ENCODE peak calls at places on chromosomes 11 and 22, in four cellular contexts. J is A549, X is K562, N is Peyer's patch. E is an unnamed sample. For H3K4me1, the result is how much of the 10 kb centered on the place peaks cover.

GRCh38 chr11:77055056-77055680 is 11.6 kb upstream of the CAPN5 start:
- DNase-seq in J (no peak), X (no peak), N (no peak), E (no peak)

GRCh38 chr11:43427971-43428370 is 69.3 kb downstream of the TTC17 start:
- DNase-seq in J (no peak), X (no peak), N (no peak), E (no peak)

GRCh38 chr22:47115921-47116320 is 353.5 kb downstream of the TBC1D22A start:
- DNase-seq in J (no peak), X (no peak), N (no peak), E (no peak)

GRCh38 chr11:69518081-69518950 is 36.9 kb downstream of the LINC01488 start:
- DNase-seq in J (no peak), X (no peak), N (no peak), E (no peak)

GRCh38 chr22:43967069-43967468 is 11.8 kb downstream of the SAMM50 start:
- DNase-seq in J (no peak), X (no peak), N (no peak), E (no peak)

GRCh38 chr11:2577071-2578005 is 122.5 kb downstream of the KCNQ1OT1 start:
- DNase-seq in J (no peak), X (no peak), N (peak), E (peak)

GRCh38 chr11:126281666-126282175 is 1.2 kb upstream of the TIRAP start:
- DNase-seq in J (no peak), X (no peak), N (peak), E (no peak)

GRCh38 chr11:110376711-110377324 is 52.9 kb upstream of the FDX1 start:
- DNase-seq in J (peak), X (peak), N (peak), E (peak)

GRCh38 chr11:23233075-23233474 is 372.8 kb upstream of the CCDC179 start:
- DNase-seq in J (no peak), X (no peak), N (no peak), E (no peak)

GRCh38 chr11:122791411-122791810 is 46.9 kb upstream of the CRTAM start:
- DNase-seq in J (no peak), X (no peak), N (no peak), E (no peak)

GRCh38 chr11:61126266-61126665 is 24.0 kb downstream of the CD5 start:
- DNase-seq in J (no peak), X (no peak), N (no peak), E (no peak)
- H3K4me1 ChIP-seq in J (under half), X (under half), N (under half), E (under half)

GRCh38 chr11:107999759-108000455 is 8.8 kb upstream of the CUL5 start:
- DNase-seq in J (peak), X (peak), N (no peak), E (no peak)
- TF ChIP-seq CTCF in J (peak), X (peak), N (peak), E (peak)

DNA sequence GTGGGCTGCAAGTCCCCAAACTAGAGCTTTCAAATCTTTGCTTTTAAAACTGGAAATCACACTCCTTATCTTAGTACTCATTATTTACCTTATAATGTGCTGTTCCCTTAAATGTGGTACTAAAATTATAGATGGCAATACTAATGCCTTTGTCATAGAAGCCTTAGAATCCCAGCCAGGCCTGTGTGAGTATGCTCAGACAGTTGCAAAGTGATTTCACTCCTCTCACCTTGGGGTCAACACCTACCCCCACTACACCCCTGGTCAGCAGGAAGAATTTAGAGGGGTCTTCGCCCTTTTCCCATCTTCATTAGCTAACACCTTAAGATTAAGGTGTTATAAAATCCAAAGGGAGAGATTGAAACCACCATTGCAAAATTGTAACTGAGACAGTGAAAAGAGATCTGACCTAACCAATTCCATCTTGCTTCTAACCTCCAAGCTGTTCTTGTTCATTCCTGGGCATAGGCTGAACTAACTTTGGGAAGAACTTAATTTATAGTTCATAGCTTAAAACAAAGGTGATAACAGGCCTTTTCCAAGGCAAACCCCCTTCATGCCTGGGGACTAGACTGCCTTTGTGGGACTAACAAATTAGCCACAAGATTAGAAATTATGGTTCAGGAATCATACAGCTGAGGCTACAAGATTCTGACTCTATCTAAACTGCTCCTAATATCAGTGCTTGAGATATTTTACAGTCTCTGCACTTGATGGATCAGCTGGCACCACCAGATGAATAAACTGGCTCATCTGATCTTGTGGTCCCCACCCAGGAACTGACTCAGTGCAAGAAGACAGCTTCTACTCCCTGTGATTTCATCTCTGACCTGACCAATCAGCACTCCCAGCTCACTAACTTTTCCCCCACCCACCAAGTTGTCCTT is 10.4 kb upstream of the MRPL17 start:
- DNase-seq in J (peak), X (peak), N (no peak), E (peak)
- H3K27ac ChIP-seq in J (no peak), X (peak), N (no peak), E (no peak)

DNA sequence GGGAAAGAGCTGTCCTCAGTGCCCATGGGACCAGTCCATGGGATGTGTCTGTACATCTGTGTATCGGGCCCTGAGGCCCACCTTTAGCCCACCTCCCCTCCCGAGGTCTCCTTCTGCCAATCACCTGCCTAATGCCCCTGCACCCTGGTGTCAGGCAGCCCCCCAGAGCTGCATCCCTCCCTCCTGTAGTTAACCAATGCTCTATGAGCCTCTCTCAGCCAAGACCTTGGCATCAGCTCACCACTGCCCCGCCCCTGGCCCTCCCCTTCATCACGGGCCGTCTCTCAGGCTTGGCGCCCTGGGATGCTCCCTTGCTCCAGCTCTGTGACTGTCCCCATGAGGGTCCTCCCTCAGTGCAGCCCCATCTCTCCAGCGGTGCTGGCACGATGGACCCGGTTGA is 18.5 kb downstream of the MGAT3 start:
- DNase-seq in J (no peak), X (no peak), N (no peak), E (no peak)
- H3K4me1 ChIP-seq in J (under half), X (half or more), N (under half), E (under half)

GRCh38 chr22:23789121-23789520 is 2.4 kb downstream of the SMARCB1 start:
- DNase-seq in J (no peak), X (no peak), N (no peak), E (no peak)

GRCh38 chr22:23787600-23787896 is 782 bp downstream of the SMARCB1 start:
- DNase-seq in J (peak), X (no peak), N (no peak), E (no peak)

GRCh38 chr22:23787910-23788309 is 1.1 kb downstream of the SMARCB1 start:
- DNase-seq in J (no peak), X (no peak), N (no peak), E (no peak)

GRCh38 chr22:23790819-23791736 is 4.3 kb downstream of the SMARCB1 start:
- DNase-seq in J (no peak), X (no peak), N (no peak), E (no peak)

GRCh38 chr22:23789638-23790037 is 2.9 kb downstream of the SMARCB1 start:
- DNase-seq in J (no peak), X (no peak), N (no peak), E (no peak)
- TF ChIP-seq CTCF in J (no peak), X (no peak), N (no peak), E (no peak)

GRCh38 chr11:8017894-8018741 is 31.0 kb downstream of the EIF3F start:
- DNase-seq in J (no peak), X (no peak), N (peak), E (peak)

GRCh38 chr11:8018742-8019631 is 31.9 kb downstream of the EIF3F start:
- DNase-seq in J (peak), X (no peak), N (peak), E (peak)

GRCh38 chr11:8021920-8022319 is 34.8 kb downstream of the EIF3F start:
- DNase-seq in J (no peak), X (no peak), N (no peak), E (no peak)

GRCh38 chr11:8017071-8017470 is 29.9 kb downstream of the EIF3F start:
- DNase-seq in J (no peak), X (no peak), N (peak), E (peak)

DNA sequence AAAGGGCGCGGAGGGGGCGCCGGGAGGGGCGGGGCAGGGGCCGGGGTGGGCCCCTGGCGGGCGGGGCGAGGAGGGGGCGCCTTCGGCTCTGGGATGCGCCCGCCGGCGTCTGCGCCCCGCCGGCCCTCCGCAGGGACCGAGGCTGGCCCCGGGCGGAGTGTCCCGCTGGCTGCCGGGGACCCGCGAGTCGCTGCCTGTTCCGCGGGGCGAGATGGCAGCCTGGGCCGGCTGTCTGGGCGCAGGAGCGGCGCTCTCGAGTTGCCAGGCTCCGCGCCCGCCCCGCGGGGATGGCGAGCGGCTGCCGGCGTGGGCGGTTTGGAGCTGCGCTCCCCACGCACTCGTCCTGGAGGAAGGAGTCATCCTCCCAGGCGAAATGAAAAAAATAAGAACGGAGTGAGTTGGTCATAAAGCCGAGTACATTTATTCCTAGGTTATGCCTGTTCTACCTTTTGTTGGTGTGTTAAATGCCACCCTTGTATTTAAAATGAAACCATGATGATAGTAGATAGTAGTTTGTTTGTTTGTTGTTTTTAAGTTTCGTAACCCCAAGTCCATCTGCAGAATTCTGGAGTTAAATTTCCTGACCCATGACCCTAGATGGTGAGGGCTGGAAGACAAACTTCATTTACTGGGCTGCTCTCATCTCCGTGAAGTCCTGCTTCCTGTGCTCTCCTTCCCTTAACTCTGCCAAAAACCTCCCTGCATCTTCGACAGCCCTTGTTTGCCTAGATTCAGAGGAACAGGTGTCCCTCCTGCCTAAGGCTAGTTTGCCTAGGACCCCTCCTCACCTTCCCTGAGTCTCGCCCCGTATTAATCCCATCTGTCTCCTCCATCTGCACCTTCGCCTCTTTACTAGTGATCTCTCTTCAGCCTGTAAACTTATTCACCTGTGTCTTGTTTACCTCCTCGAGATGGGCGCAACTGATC is 32.8 kb downstream of the EIF3F start:
- DNase-seq in J (no peak), X (no peak), N (peak), E (peak)
- H3K27ac ChIP-seq in J (no peak), X (no peak), N (peak), E (no peak)

GRCh38 chr11:118913411-118914125 is 12.2 kb downstream of the BCL9L start:
- DNase-seq in J (no peak), X (no peak), N (peak), E (no peak)

GRCh38 chr11:118911113-118911879 is 14.4 kb downstream of the BCL9L start:
- DNase-seq in J (peak), X (peak), N (peak), E (peak)

GRCh38 chr11:118912742-118913410 is 12.8 kb downstream of the BCL9L start:
- DNase-seq in J (peak), X (peak), N (peak), E (peak)

GRCh38 chr11:118910309-118911112 is 15.2 kb downstream of the BCL9L start:
- DNase-seq in J (peak), X (peak), N (peak), E (no peak)

GRCh38 chr11:118911880-118912741 is 13.6 kb downstream of the BCL9L start:
- DNase-seq in J (peak), X (peak), N (peak), E (peak)
- H3K4me1 ChIP-seq in J (half or more), X (half or more), N (under half), E (half or more)

GRCh38 chr11:6817668-6818067 is 18.2 kb upstream of the OR6A2 start:
- DNase-seq in J (no peak), X (no peak), N (no peak), E (no peak)
- TF ChIP-seq CTCF in J (no peak), X (no peak), N (no peak), E (no peak)

DNA sequence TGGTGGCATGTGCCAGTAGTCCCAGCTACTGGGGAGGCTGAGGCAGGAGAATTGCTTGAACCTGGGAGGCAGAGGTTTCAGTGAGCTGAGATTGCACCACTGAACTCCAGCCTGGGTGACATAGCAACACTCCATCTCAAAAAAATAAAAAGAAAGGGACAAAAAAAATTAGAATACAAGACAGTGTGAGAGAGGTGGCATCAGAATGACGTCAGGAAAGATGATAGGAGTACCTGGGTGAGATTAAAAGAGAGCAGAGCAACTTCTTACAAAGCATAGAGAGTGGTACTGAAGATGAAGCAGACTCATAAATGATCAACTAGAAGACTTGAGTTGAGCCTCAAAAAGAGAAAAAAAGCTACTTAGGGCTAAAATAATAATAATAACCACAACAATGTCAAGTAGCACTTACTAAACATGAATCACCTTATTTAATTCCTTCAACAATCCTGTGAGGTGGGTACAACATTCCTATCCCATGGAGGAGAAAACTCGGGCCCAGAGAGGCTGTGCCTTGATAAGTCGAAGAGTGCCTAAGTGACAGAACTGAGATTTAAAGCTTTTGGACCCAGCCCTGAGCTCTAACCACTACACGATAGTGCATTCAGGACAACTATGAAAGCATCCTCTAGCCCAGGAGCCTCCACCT is 5.2 kb upstream of the SLN start:
- DNase-seq in J (no peak), X (no peak), N (no peak), E (no peak)
- H3K27ac ChIP-seq in J (no peak), X (no peak), N (no peak), E (no peak)